ENCODE peak calls at places on chromosomes 5 and 9, in ten cellular contexts. X is cardiac fibroblast; W is AG09309; O is GM12865; Q is nephron progenitor cell; U is omental fat pad; T is AG10803; H is tibial nerve; K is CD8-positive, alpha-beta T cell; L is adrenal gland. N is an unnamed sample.
A peak's percentile ranks its signal among the peaks of the same experiment; 100 is the strongest.

GRCh38 chr5:96348536-96348935 is 84.5 kb downstream of the PCSK1 start:
- DNase-seq in O (no peak), L (no peak), U (no peak), Q (no peak), K (no peak), T (no peak), X (no peak), H (no peak), W (no peak), N (no peak)

GRCh38 chr9:134484479-134484878 is 157.1 kb upstream of the COL5A1 start:
- DNase-seq in L (no peak), O (no peak), W (no peak), H (no peak), X (no peak), K (no peak), T (no peak), U (no peak), Q (no peak), N (no peak)

GRCh38 chr5:132074772-132075718 is 1.5 kb downstream of the CSF2 start:
- DNase-seq in H (no peak), T (no peak), O (no peak), L (no peak), W (no peak), X (no peak), K (no peak), U (no peak), Q (no peak), N (no peak)

GRCh38 chr5:56677693-56678092 is 137.7 kb upstream of the MAP3K1 start:
- DNase-seq in W (no peak), H (no peak), O (no peak), U (no peak), T (no peak), L (no peak), Q (no peak), K (no peak), X (peak; percentile 65), N (peak; percentile 67)

GRCh38 chr5:151684690-151685361 is 1.9 kb downstream of the SPARC start:
- DNase-seq in Q (peak; percentile 56), X (peak; percentile 97), L (peak; percentile 88), H (no peak), U (peak; percentile 32), W (peak; percentile 96), T (peak; percentile 97), O (no peak), K (no peak), N (peak; percentile 99)

GRCh38 chr5:96734871-96735325 is 72.7 kb downstream of the CAST start:
- DNase-seq in K (no peak), W (no peak), H (no peak), T (peak; percentile 76), U (no peak), L (no peak), O (no peak), X (peak; percentile 70), Q (no peak), N (no peak)

GRCh38 chr5:82620957-82621600 is 342.9 kb upstream of the RPS23 start:
- DNase-seq in X (no peak), H (no peak), U (no peak), Q (no peak), L (no peak), W (no peak), O (no peak), K (no peak), T (peak; percentile 10), N (peak; percentile 68)

GRCh38 chr5:42542106-42542505 is 118.9 kb downstream of the GHR start:
- DNase-seq in H (no peak), L (no peak), U (no peak), Q (no peak), O (no peak), K (no peak), W (no peak), T (no peak), X (no peak), N (no peak)

GRCh38 chr5:112196574-112196973 is 222.5 kb downstream of the EPB41L4A start:
- DNase-seq in W (no peak), K (no peak), U (no peak), T (no peak), L (no peak), O (no peak), X (peak; percentile 2), H (no peak), Q (no peak), N (no peak)

GRCh38 chr9:124859803-124860581 is 1.8 kb downstream of the RPL35 start:
- DNase-seq in U (no peak), O (no peak), Q (no peak), T (no peak), W (no peak), X (no peak), H (no peak), K (no peak), L (no peak), N (no peak)

GRCh38 chr9:125429476-125430160 is 168.0 kb downstream of the GAPVD1 start:
- DNase-seq in U (no peak), X (no peak), L (no peak), Q (no peak), T (no peak), K (no peak), W (no peak), O (no peak), H (no peak), N (no peak)

GRCh38 chr5:9502864-9503263 is 43.0 kb downstream of the SEMA5A start:
- DNase-seq in K (no peak), T (no peak), O (no peak), W (no peak), H (no peak), X (no peak), L (no peak), Q (no peak), U (no peak), N (no peak)

GRCh38 chr9:91117959-91118651 is 243.6 kb downstream of the AUH start:
- DNase-seq in H (peak; percentile 94), Q (peak; percentile 53), O (no peak), L (peak; percentile 91), U (peak; percentile 44), K (no peak), W (no peak), T (peak; percentile 86), X (peak; percentile 90), N (peak; percentile 85)

GRCh38 chr5:143729334-143729946 is 82.5 kb upstream of the HMHB1 start:
- DNase-seq in X (no peak), L (no peak), O (no peak), U (no peak), T (no peak), W (no peak), K (no peak), H (no peak), Q (no peak), N (no peak)

GRCh38 chr5:151036556-151036955 is 16.2 kb downstream of the GPX3 start:
- DNase-seq in H (no peak), K (no peak), L (no peak), X (no peak), O (no peak), U (no peak), Q (no peak), T (no peak), W (no peak), N (no peak)

DNA sequence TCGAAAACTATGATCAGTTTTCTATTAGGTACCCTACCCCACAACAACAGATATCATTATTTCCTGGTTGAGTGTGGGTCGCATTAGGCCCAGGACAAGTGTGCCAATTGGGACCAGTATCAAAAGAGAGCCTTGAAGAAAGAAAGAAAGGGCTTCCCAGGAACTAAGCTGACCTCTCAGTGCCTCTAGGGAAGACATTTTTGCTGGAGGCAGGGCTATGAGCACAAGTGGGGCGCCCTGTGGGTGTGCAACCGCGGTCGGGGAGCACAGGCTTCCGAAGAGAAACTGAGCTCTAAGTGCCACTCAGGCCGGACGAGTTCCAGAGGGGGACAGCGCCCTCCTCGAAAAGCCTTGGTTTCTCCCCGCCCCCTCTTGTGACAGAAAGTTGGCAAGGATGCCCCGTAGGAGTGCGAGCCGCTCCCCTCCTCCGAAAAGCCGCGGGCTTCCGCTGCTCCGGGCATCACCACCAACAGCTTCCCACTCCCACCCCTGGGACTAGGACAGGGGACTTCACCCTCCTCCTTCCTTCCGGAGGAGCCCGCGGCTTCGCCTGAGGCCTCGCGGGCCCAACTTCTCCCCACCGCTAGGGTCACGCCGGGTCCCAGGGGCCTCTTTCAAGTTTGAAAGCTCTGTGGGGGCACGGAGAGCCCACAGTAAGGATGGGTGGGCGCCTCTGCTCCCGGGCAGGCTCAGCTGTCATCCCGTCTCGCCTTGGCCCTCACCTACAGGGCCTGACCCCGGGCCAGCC is 2.0 kb downstream of the NR2F1-AS1 start:
- DNase-seq in O (no peak), Q (no peak), K (no peak), W (no peak), L (peak; percentile 84), T (peak; percentile 31), U (no peak), X (peak; percentile 83), H (peak; percentile 59), N (peak; percentile 85)
- TF ChIP-seq CTCF in O (no peak), Q (no peak), K (no peak), W (no peak), L (no peak), T (no peak), U (no peak), X (no peak), H (peak; percentile 51), N (no peak)

GRCh38 chr5:159951387-159951786 is 35.1 kb downstream of the ADRA1B start:
- DNase-seq in K (no peak), L (no peak), O (peak; percentile 19), Q (peak; percentile 31), U (no peak), W (no peak), T (no peak), H (no peak), X (no peak), N (no peak)
- TF ChIP-seq CTCF in K (no peak), L (no peak), O (peak; percentile 49), Q (peak; percentile 46), U (no peak), W (peak; percentile 21), T (no peak), H (no peak), X (peak; percentile 39), N (peak; percentile 44)

GRCh38 chr5:17620627-17621026 is 10.4 kb downstream of the TAF11L12 start:
- DNase-seq in H (no peak), X (no peak), Q (no peak), T (no peak), U (no peak), O (no peak), L (no peak), W (no peak), K (no peak), N (no peak)
- TF ChIP-seq CTCF in H (no peak), X (no peak), Q (no peak), T (no peak), U (no peak), O (no peak), L (no peak), W (no peak), K (no peak), N (no peak)

GRCh38 chr9:24242599-24242998 is 303.1 kb downstream of the IZUMO3 start:
- DNase-seq in W (no peak), Q (no peak), T (no peak), K (no peak), H (no peak), L (no peak), U (no peak), X (no peak), O (no peak), N (no peak)

DNA sequence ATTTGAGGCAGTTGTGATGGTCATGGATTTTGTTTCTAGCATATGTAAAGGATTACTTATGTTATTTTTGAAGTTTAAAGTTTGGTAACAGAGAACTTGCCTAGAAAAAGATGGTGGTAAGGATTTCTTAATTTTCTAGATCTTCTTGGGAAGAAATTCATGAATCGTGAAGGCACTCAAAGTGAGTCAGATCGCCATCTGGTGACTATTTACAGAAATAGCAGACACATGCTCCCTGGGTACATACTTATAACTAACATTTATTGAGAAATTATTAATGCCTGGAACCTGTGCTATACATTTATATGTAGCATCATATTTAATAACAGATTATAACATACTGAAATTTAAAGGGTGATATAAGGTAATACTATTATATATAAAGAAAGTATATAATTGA is 299.7 kb downstream of the IZUMO3 start:
- DNase-seq in H (no peak), W (no peak), T (peak; percentile 9), U (no peak), X (peak; percentile 11), K (no peak), L (no peak), O (peak; percentile 7), Q (peak; percentile 3), N (peak; percentile 3)
- TF ChIP-seq CTCF in H (no peak), W (peak; percentile 15), T (peak; percentile 35), U (no peak), X (peak; percentile 11), K (no peak), L (peak; percentile 13), O (no peak), Q (peak; percentile 54), N (no peak)

N was measured in fibroblast of villous mesenchyme.